ENCODE peak calls at places on chromosome 6, in seven cellular contexts. G, V, S, C, Z, D and N are unnamed samples.

GRCh38 chr6:75418233-75418632 is 75.4 kb downstream of the FILIP1 start:
- DNase-seq in V (no peak), C (no peak), G (no peak), D (no peak), S (no peak), Z (no peak), N (peak; percentile 91)

GRCh38 chr6:33105386-33105785 is 29.6 kb downstream of the HLA-DPB1 start:
- DNase-seq in Z (no peak), S (no peak), C (no peak), D (no peak), G (no peak), V (no peak), N (no peak)

GRCh38 chr6:282177-282866 is 10.0 kb upstream of the DUSP22 start:
- DNase-seq in D (no peak), Z (no peak), S (peak; percentile 79), G (no peak), C (no peak), V (no peak), N (no peak)

GRCh38 chr6:42783876-42784738 is 2.3 kb downstream of the BICRAL start:
- DNase-seq in D (no peak), V (no peak), G (no peak), C (no peak), S (no peak), Z (peak; percentile 53), N (no peak)

GRCh38 chr6:39365281-39366074 is 43.0 kb upstream of the KCNK16 start:
- DNase-seq in V (no peak), Z (no peak), G (no peak), D (no peak), C (peak; percentile 60), S (no peak), N (no peak)

GRCh38 chr6:169723200-169723909 is 945 bp downstream of the PHF10 start:
- DNase-seq in D (peak; percentile 67), G (peak; percentile 55), V (peak; percentile 59), Z (peak; percentile 82), C (peak; percentile 9), S (peak; percentile 93), N (peak; percentile 73)

GRCh38 chr6:122715725-122716124 is 63.8 kb upstream of the FABP7 start:
- DNase-seq in D (no peak), C (no peak), G (no peak), S (no peak), V (no peak), Z (no peak), N (no peak)

GRCh38 chr6:3489032-3489757 is 32.3 kb upstream of the SLC22A23 start:
- DNase-seq in S (no peak), G (no peak), D (no peak), Z (no peak), V (no peak), C (no peak), N (peak; percentile 68)

GRCh38 chr6:87759491-87760010 is 57.5 kb upstream of the AKIRIN2 start:
- DNase-seq in G (no peak), Z (no peak), V (no peak), C (no peak), D (no peak), S (no peak), N (peak; percentile 52)

GRCh38 chr6:11536795-11537194 is 754 bp upstream of the TMEM170B start:
- DNase-seq in S (no peak), C (no peak), G (no peak), D (no peak), V (no peak), Z (peak; percentile 33), N (no peak)

GRCh38 chr6:146543211-146543939 is at the start of gene RAB32:
- DNase-seq in Z (no peak), S (peak; percentile 98), D (peak; percentile 83), C (peak; percentile 70), G (no peak), V (peak; percentile 21), N (peak; percentile 93)

GRCh38 chr6:12174878-12175277 is 115.3 kb upstream of the EDN1 start:
- DNase-seq in C (no peak), V (no peak), Z (no peak), D (no peak), G (no peak), S (no peak), N (no peak)

GRCh38 chr6:3868544-3868943 is 19.4 kb downstream of the FAM50B start:
- DNase-seq in C (no peak), V (no peak), G (no peak), S (no peak), Z (no peak), D (no peak), N (no peak)

GRCh38 chr6:140130074-140130473 is 755.6 kb upstream of the CITED2 start:
- DNase-seq in C (no peak), V (no peak), S (no peak), G (no peak), D (no peak), Z (no peak), N (no peak)

GRCh38 chr6:139977887-139978332 is 603.5 kb upstream of the CITED2 start:
- DNase-seq in V (no peak), Z (no peak), G (no peak), D (no peak), C (peak; percentile 10), S (no peak), N (no peak)

GRCh38 chr6:158611600-158612041 is 32.9 kb downstream of the DYNLT1 start:
- DNase-seq in S (no peak), D (no peak), V (no peak), Z (no peak), C (no peak), G (no peak), N (no peak)

GRCh38 chr6:26183581-26184408 is 96.6 kb downstream of the HFE start:
- DNase-seq in V (no peak), G (peak; percentile 30), Z (no peak), D (peak; percentile 56), C (no peak), S (peak; percentile 88), N (peak; percentile 84)

GRCh38 chr6:71333700-71334099 is 45.1 kb downstream of the OGFRL1 start:
- DNase-seq in G (no peak), V (no peak), C (peak; percentile 39), D (no peak), S (no peak), Z (no peak), N (peak; percentile 28)

GRCh38 chr6:138499303-138499991 is at the start of gene NHSL1:
- DNase-seq in S (no peak), C (no peak), Z (peak; percentile 83), G (no peak), V (no peak), D (no peak), N (no peak)

GRCh38 chr6:332671-333070 is 40.4 kb downstream of the DUSP22 start:
- DNase-seq in G (no peak), Z (no peak), V (no peak), S (peak; percentile 71), C (no peak), D (no peak), N (peak; percentile 77)

GRCh38 chr6:12049165-12049564 is 37.1 kb downstream of the HIVEP1 start:
- DNase-seq in S (no peak), V (no peak), D (no peak), C (no peak), G (no peak), Z (peak; percentile 35), N (no peak)

GRCh38 chr6:130534627-130535026 is 168.8 kb downstream of the TMEM200A start:
- DNase-seq in G (no peak), D (no peak), C (no peak), V (no peak), S (no peak), Z (no peak), N (no peak)

GRCh38 chr6:33696076-33696475 is 15.4 kb downstream of the UQCC2 start:
- DNase-seq in C (no peak), Z (no peak), D (no peak), S (no peak), V (no peak), G (no peak), N (no peak)

GRCh38 chr6:146267447-146267846 is 238.6 kb downstream of the GRM1 start:
- DNase-seq in C (no peak), V (no peak), G (no peak), S (no peak), D (no peak), Z (no peak), N (no peak)

GRCh38 chr6:145031001-145031400 is 704.3 kb downstream of the EPM2A start:
- DNase-seq in V (no peak), Z (no peak), S (no peak), C (no peak), D (no peak), G (no peak), N (no peak)

GRCh38 chr6:89273816-89274215 is 41.3 kb downstream of the GABRR2 start:
- DNase-seq in Z (no peak), V (no peak), C (no peak), S (no peak), G (no peak), D (no peak), N (no peak)

GRCh38 chr6:16092990-16093389 is 35.9 kb upstream of the MYLIP start:
- DNase-seq in G (no peak), S (no peak), V (no peak), Z (no peak), C (no peak), D (no peak), N (no peak)

GRCh38 chr6:10963113-10963512 is 76.3 kb downstream of the SYCP2L start:
- DNase-seq in C (no peak), S (no peak), V (no peak), G (no peak), Z (no peak), D (no peak), N (no peak)

GRCh38 chr6:43953794-43954310 is 173.4 kb downstream of the MRPL14 start:
- DNase-seq in V (no peak), C (no peak), S (no peak), D (no peak), Z (no peak), G (no peak), N (no peak)